ENCODE peak calls at places on chromosome 9, in six cellular contexts. R is body of pancreas, O is endodermal cell, Y is AG10803, S is neural crest cell, C is GM12864. J is an unnamed sample.

GRCh38 chr9:104915049-104915448 is 12.9 kb downstream of the ABCA1 start:
- DNase-seq in Y (no peak), R (no peak), S (no peak), C (no peak), O (peak; percentile 24), J (no peak)

GRCh38 chr9:26814799-26815198 is 77.8 kb downstream of the CAAP1 start:
- DNase-seq in C (no peak), S (no peak), O (no peak), Y (no peak), R (no peak), J (no peak)

GRCh38 chr9:84617415-84617814 is 52.1 kb upstream of the NTRK2 start:
- DNase-seq in C (no peak), S (no peak), O (no peak), R (no peak), Y (no peak), J (no peak)

GRCh38 chr9:121826711-121827110 is 175.3 kb downstream of the DAB2IP start:
- DNase-seq in C (no peak), O (peak; percentile 25), R (no peak), S (no peak), Y (no peak), J (no peak)

GRCh38 chr9:137837345-137838278 is 40.0 kb upstream of the CACNA1B start:
- DNase-seq in Y (no peak), O (no peak), S (no peak), C (no peak), R (no peak), J (no peak)

GRCh38 chr9:71941998-71942567 is 30.6 kb downstream of the C9orf85 start:
- DNase-seq in C (no peak), S (no peak), O (no peak), R (no peak), Y (no peak), J (no peak)

GRCh38 chr9:92983984-92984589 is 36.8 kb downstream of the FGD3 start:
- DNase-seq in S (peak; percentile 23), R (no peak), O (peak; percentile 73), Y (no peak), C (no peak), J (no peak)

GRCh38 chr9:103789686-103790085 is 304.4 kb upstream of the SMC2 start:
- DNase-seq in S (no peak), O (no peak), C (peak; percentile 0), Y (no peak), R (no peak), J (peak; percentile 12)

GRCh38 chr9:114995681-114996221 is 65.4 kb upstream of the TNFSF8 start:
- DNase-seq in Y (no peak), C (no peak), R (peak; percentile 55), S (no peak), O (no peak), J (no peak)

GRCh38 chr9:136662326-136662655 is 425 bp upstream of the EGFL7 start:
- DNase-seq in R (no peak), Y (no peak), C (no peak), O (no peak), S (no peak), J (no peak)

GRCh38 chr9:22683393-22684075 is 236.9 kb downstream of the DMRTA1 start:
- DNase-seq in R (no peak), Y (peak; percentile 69), O (no peak), C (no peak), S (no peak), J (no peak)

GRCh38 chr9:114349713-114350480 is 20.2 kb downstream of the ORM2 start:
- DNase-seq in Y (no peak), S (no peak), C (no peak), R (no peak), O (no peak), J (no peak)

GRCh38 chr9:118614011-118614410 is 755.2 kb downstream of the BRINP1 start:
- DNase-seq in C (no peak), R (no peak), Y (no peak), O (no peak), S (no peak), J (no peak)

GRCh38 chr9:100598641-100599145 is 20.8 kb downstream of the CAVIN4 start:
- DNase-seq in C (peak; percentile 48), O (peak; percentile 99), S (peak; percentile 82), R (peak; percentile 88), Y (peak; percentile 69), J (peak; percentile 61)

GRCh38 chr9:96331236-96331947 is 29.4 kb upstream of the HSD17B3 start:
- DNase-seq in O (no peak), S (no peak), Y (peak; percentile 18), R (no peak), C (no peak), J (no peak)

GRCh38 chr9:127921592-127922120 is 4.8 kb upstream of the ST6GALNAC4 start:
- DNase-seq in Y (no peak), O (peak; percentile 90), S (peak; percentile 83), C (no peak), R (peak; percentile 66), J (peak; percentile 89)

GRCh38 chr9:134983094-134983493 is 65.4 kb upstream of the FCN1 start:
- DNase-seq in R (peak; percentile 16), S (peak; percentile 25), C (no peak), Y (no peak), O (peak; percentile 94), J (peak; percentile 67)

GRCh38 chr9:134981829-134982228 is 64.1 kb upstream of the FCN1 start:
- DNase-seq in C (no peak), S (no peak), O (no peak), Y (no peak), R (no peak), J (no peak)

GRCh38 chr9:134982311-134982710 is 64.6 kb upstream of the FCN1 start:
- DNase-seq in O (no peak), Y (no peak), S (no peak), R (no peak), C (no peak), J (no peak)

GRCh38 chr9:134981001-134981400 is 63.3 kb upstream of the FCN1 start:
- DNase-seq in Y (no peak), O (no peak), S (no peak), C (no peak), R (no peak), J (no peak)

DNA sequence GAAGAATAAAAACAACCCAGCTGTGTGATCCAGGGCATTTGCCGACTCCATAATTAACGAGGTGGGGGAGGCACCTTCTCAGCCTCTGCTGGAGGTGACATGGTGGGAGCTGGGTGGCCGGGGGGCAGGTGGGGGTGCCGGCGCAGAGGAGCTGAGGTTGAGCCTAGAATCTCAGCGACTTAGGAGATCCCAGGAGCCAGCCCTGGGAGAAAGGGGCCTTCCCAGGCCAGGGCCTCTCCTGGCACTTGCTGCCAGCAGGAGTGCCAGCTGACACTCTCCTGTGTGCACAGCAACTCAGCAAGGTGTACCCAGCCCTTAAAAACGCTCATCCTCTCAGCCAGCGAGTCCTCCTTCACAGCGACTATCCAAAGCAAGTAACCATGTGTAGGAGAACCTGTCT is 62.8 kb upstream of the FCN1 start:
- DNase-seq in O (no peak), R (no peak), Y (no peak), C (no peak), S (no peak), J (no peak)
- TF ChIP-seq CTCF in O (no peak), R (no peak), Y (no peak), C (no peak), S (no peak), J (no peak)

GRCh38 chr9:124477211-124478013 is 27.2 kb downstream of the ADGRD2 start:
- DNase-seq in Y (no peak), C (no peak), R (no peak), S (peak; percentile 39), O (peak; percentile 82), J (no peak)

GRCh38 chr9:124474151-124474550 is 23.9 kb downstream of the ADGRD2 start:
- DNase-seq in R (no peak), Y (no peak), C (no peak), S (no peak), O (no peak), J (no peak)

GRCh38 chr9:124473310-124473709 is 23.1 kb downstream of the ADGRD2 start:
- DNase-seq in O (no peak), R (no peak), C (no peak), S (no peak), Y (no peak), J (no peak)

GRCh38 chr9:124475868-124476690 is 25.8 kb downstream of the ADGRD2 start:
- DNase-seq in C (no peak), R (no peak), Y (no peak), O (no peak), S (no peak), J (no peak)

DNA sequence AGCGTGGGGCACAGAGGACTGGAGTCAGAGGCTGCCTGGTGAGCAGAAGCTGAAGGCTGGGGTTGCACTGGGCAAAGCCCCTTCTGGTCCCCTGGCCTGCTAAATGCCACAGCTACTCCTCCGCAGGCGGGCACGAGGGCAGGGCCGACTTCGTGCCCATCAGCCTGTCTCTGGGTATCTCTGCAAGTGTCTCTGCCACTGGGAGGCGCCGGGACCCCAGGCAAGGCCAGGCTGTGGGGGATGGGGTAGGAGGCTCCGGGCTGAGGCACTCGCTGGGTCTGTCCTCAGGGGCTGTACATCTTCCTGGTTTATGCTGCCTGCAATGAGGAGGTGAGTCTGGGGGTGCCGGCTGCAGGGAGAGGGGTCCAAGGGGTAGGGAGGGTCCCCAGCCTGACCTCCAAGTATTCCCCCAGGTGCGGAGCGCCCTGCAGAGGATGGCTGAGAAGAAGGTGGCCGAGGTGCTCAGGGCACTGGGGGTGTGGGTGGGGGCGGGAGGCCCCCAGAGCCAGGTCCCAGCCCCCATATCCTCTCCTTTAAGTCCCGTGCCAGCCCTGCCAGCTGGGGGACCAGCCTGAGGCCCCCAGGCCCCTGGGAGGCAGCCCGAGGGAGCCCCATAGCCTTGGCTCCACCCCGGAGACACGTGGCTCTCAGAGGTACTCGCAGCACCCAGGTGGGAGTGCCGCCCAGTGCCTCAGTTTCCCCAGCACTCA is 25.1 kb downstream of the ADGRD2 start:
- DNase-seq in R (no peak), S (no peak), C (no peak), Y (no peak), O (peak; percentile 83), J (no peak)
- TF ChIP-seq CTCF in R (no peak), S (no peak), C (no peak), Y (no peak), O (peak; percentile 41), J (peak; percentile 39)

DNA sequence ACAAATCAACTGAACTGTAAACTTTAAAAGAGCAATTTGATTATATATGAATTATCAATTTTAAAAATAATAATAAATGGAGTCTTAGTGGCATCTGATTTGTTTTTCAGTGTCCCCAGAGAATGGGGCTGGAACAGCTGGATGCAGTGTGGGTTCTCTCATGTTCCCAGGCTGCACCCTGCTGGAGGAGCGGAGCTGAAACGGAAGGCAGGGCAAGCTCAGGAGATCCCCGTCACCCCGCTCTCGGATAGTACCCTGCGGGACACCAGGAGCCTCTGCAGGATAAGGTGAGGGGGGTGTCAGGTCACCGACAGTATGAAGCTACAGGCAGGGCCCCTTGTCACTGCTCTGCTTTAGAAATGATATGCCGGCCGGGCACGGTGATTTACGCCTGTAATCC is 57.3 kb downstream of the S1PR3 start:
- DNase-seq in C (no peak), O (no peak), Y (no peak), R (no peak), S (no peak), J (no peak)
- TF ChIP-seq CTCF in C (no peak), O (peak; percentile 40), Y (no peak), R (no peak), S (no peak), J (no peak)

DNA sequence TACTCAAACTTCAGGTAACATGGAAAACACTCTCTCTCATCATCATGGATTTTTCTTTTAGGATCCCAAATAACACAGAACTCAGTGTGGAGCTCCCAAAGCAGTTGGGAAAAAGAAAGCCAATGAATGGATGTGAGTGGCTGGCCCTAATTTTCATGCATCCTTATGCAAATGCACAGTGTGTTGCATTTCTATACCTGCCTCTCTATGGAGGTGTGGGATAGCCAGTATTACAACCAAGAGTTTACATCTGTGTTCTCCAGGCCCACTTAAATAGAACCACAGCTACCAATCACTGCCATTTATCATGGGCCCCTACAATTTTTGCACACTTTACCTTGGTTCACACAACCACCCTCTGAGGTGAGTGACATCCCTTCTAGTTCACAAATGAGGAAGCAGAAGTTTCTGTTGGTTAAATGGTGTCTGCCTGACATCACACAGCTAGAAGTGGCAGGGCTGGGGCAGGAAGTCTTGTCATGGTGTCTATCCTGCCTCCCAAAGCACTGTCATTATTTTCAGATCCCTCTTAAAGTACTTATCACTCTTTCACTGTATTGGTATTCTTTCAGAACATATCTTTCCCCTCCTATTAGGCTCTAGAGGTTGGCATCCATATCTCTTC is 17.3 kb downstream of the MAMDC2 start:
- DNase-seq in C (peak; percentile 21), S (no peak), O (no peak), Y (no peak), R (no peak), J (no peak)
- TF ChIP-seq CTCF in C (no peak), S (no peak), O (no peak), Y (no peak), R (no peak), J (no peak)

J was measured in GM13977.